ENCODE peak calls at places on chromosomes 6 and 20, in six cellular contexts. N is HepG2, F is A549, R is H1, C is endothelial cell of umbilical vein, K is K562. D is an unnamed sample.

GRCh38 chr20:7695622-7696021 is 244.6 kb downstream of the HAO1 start:
- DNase-seq in N (no peak), F (no peak), R (no peak), C (no peak), K (no peak), D (no peak)

GRCh38 chr20:51383891-51384510 is 158.5 kb downstream of the NFATC2 start:
- DNase-seq in N (no peak), F (no peak), R (no peak), C (peak; percentile 32), K (no peak), D (no peak)

GRCh38 chr6:105993769-105994521 is 92.2 kb upstream of the PRDM1 start:
- DNase-seq in N (no peak), F (no peak), R (no peak), C (peak; percentile 4), K (no peak), D (peak; percentile 44)

GRCh38 chr20:18724788-18725476 is 88.7 kb upstream of the SCP2D1 start:
- DNase-seq in N (no peak), F (no peak), R (no peak), C (no peak), K (no peak), D (no peak)

GRCh38 chr20:35563834-35564233 is 22.0 kb downstream of the ERGIC3 start:
- DNase-seq in N (no peak), F (no peak), R (no peak), C (no peak), K (no peak), D (no peak)

GRCh38 chr6:66538548-66539135 is 831.6 kb upstream of the EYS start:
- DNase-seq in N (no peak), F (no peak), R (no peak), C (no peak), K (no peak), D (no peak)

GRCh38 chr20:42441862-42442196 is 747.9 kb downstream of the PTPRT start:
- DNase-seq in N (no peak), F (no peak), R (no peak), C (no peak), K (no peak), D (no peak)

GRCh38 chr20:51937780-51938179 is 135.5 kb upstream of the SALL4 start:
- DNase-seq in N (no peak), F (no peak), R (no peak), C (no peak), K (no peak), D (no peak)

GRCh38 chr6:163001341-163001740 is 273.6 kb downstream of the PACRG start:
- DNase-seq in N (no peak), F (no peak), R (no peak), C (no peak), K (no peak), D (no peak)

GRCh38 chr20:48825551-48825885 is 2.3 kb downstream of the PREX1 start:
- DNase-seq in N (no peak), F (no peak), R (no peak), C (no peak), K (no peak), D (no peak)

GRCh38 chr6:136037246-136037884 is 185.9 kb downstream of the PDE7B start:
- DNase-seq in N (no peak), F (no peak), R (no peak), C (peak; percentile 81), K (no peak), D (no peak)

GRCh38 chr6:50818673-50819072 is at the start of gene TFAP2B:
- DNase-seq in N (no peak), F (no peak), R (no peak), C (no peak), K (no peak), D (no peak)

GRCh38 chr6:109456710-109457595 is 1.4 kb upstream of the MICAL1 start:
- DNase-seq in N (no peak), F (no peak), R (no peak), C (peak; percentile 18), K (no peak), D (no peak)

GRCh38 chr6:148747493-148748160 is 797 bp downstream of the UST start:
- DNase-seq in N (no peak), F (peak; percentile 13), R (peak; percentile 33), C (peak; percentile 6), K (no peak), D (peak; percentile 80)

GRCh38 chr6:41577865-41578713 is 31.9 kb downstream of the FOXP4 start:
- DNase-seq in N (peak; percentile 99), F (peak; percentile 53), R (no peak), C (peak; percentile 46), K (peak; percentile 79), D (no peak)

GRCh38 chr6:146582857-146583256 is 15.9 kb upstream of the ADGB start:
- DNase-seq in N (no peak), F (no peak), R (no peak), C (no peak), K (no peak), D (no peak)

GRCh38 chr6:118100763-118101162 is 193.7 kb downstream of the SLC35F1 start:
- DNase-seq in N (no peak), F (no peak), R (no peak), C (no peak), K (no peak), D (no peak)

GRCh38 chr6:39393075-39393474 is 70.6 kb upstream of the KCNK16 start:
- DNase-seq in N (no peak), F (no peak), R (no peak), C (no peak), K (no peak), D (no peak)

GRCh38 chr6:166640342-166641043 is 13.4 kb upstream of the RPS6KA2 start:
- DNase-seq in N (no peak), F (no peak), R (no peak), C (peak; percentile 76), K (no peak), D (no peak)

GRCh38 chr6:99013145-99013544 is 65.4 kb upstream of the FBXL4 start:
- DNase-seq in N (no peak), F (no peak), R (no peak), C (no peak), K (peak; percentile 9), D (no peak)

GRCh38 chr6:26025047-26025893 is 62.0 kb upstream of the HFE start:
- DNase-seq in N (peak; percentile 63), F (no peak), R (no peak), C (peak; percentile 80), K (peak; percentile 60), D (no peak)

GRCh38 chr6:40541556-40542174 is 45.5 kb downstream of the LRFN2 start:
- DNase-seq in N (no peak), F (no peak), R (no peak), C (no peak), K (no peak), D (no peak)

GRCh38 chr6:12062605-12063004 is 50.5 kb downstream of the HIVEP1 start:
- DNase-seq in N (no peak), F (no peak), R (no peak), C (no peak), K (no peak), D (no peak)

GRCh38 chr6:12064125-12064524 is 52.0 kb downstream of the HIVEP1 start:
- DNase-seq in N (no peak), F (no peak), R (no peak), C (no peak), K (no peak), D (no peak)

GRCh38 chr6:12058164-12058926 is 46.2 kb downstream of the HIVEP1 start:
- DNase-seq in N (no peak), F (no peak), R (no peak), C (no peak), K (no peak), D (no peak)

GRCh38 chr6:12064538-12064937 is 52.4 kb downstream of the HIVEP1 start:
- DNase-seq in N (no peak), F (no peak), R (no peak), C (no peak), K (no peak), D (no peak)

GRCh38 chr6:12060780-12061619 is 48.9 kb downstream of the HIVEP1 start:
- DNase-seq in N (no peak), F (peak; percentile 28), R (peak; percentile 46), C (no peak), K (peak; percentile 35), D (peak; percentile 68)
- TF ChIP-seq JUN in N (no peak), F (no peak), R (no peak), C (no peak), K (no peak), D (no peak)

GRCh38 chr6:168597471-168597875 is 156.5 kb downstream of the SMOC2 start:
- DNase-seq in N (no peak), F (no peak), R (no peak), C (no peak), K (no peak), D (no peak)
- TF ChIP-seq JUN in N (no peak), F (no peak), R (no peak), C (no peak), K (no peak), D (no peak)

DNA sequence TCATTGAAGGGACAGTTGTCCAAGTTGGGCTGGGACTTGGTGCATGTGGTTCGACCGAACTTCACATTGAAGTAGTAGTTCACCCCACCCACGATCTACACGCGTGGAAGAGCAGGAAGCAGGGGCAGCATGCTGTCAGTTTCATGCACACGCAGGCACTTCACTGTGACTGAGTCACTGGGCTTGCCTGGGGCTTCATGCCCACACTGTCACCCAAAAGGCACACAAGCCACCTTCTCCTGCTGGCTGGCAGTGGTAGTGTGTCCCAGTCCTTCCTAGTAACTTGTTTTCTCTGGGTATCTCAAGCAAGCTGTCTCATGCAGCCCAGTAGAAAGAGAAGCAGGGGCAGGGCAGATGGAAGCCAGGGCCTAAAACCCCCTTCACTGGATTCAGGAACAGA is 2.0 kb downstream of the CST5 start:
- DNase-seq in N (no peak), F (no peak), R (no peak), C (no peak), K (no peak), D (no peak)
- TF ChIP-seq JUN in N (no peak), F (no peak), R (no peak), C (no peak), K (no peak), D (no peak)

GRCh38 chr6:32459781-32460424 is 20.2 kb downstream of the HLA-DRA start:
- DNase-seq in N (no peak), F (no peak), R (no peak), C (no peak), K (no peak), D (no peak)

GRCh38 chr6:32461493-32461892 is 21.8 kb downstream of the HLA-DRA start:
- DNase-seq in N (no peak), F (no peak), R (no peak), C (no peak), K (no peak), D (no peak)

GRCh38 chr6:32457054-32457453 is 17.4 kb downstream of the HLA-DRA start:
- DNase-seq in N (no peak), F (no peak), R (no peak), C (no peak), K (no peak), D (no peak)

GRCh38 chr6:32460528-32460927 is 20.8 kb downstream of the HLA-DRA start:
- DNase-seq in N (no peak), F (no peak), R (no peak), C (no peak), K (no peak), D (no peak)

DNA sequence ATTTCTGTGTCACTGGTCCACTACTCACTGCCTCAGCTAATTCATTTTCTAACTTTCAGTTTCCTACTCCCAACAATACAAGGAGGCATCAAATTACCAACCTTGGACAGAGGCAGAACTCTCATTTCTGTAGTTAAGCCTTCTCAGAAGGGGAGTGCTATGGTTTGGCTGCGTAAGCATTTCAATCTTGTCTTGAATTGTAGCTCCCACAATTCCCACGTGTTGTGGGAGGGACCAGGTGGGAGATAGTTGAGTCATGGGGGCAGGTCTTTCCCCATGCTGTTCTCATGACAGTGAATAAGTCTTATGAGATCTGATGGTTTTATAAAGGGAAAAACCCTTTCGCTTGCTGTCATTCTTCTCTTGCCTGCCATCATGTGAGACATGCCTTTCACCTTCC is 22.9 kb downstream of the HLA-DRA start:
- DNase-seq in N (no peak), F (no peak), R (no peak), C (no peak), K (no peak), D (no peak)
- TF ChIP-seq JUN in N (no peak), F (no peak), R (no peak), C (no peak), K (no peak), D (no peak)

D was measured in WTC11.